ENCODE peak calls at places on chromosomes 7 and 10, in six cellular contexts. X is NCI-H1436 treated with DMSO at 0.1 percent for 48 hours, Q is left lung, V is fibroblast of the conjunctiva, J is tibial nerve, W is left ventricle myocardium inferior. T is an unnamed sample.

GRCh38 chr10:73577788-73578187 is 13.4 kb downstream of the USP54 start:
- DNase-seq in Q (no peak), X (no peak), V (peak; percentile 52), W (peak; percentile 59), J (peak; percentile 59), T (peak; percentile 73)

GRCh38 chr10:69474688-69475432 is 23.6 kb downstream of the TSPAN15 start:
- DNase-seq in Q (no peak), W (no peak), X (no peak), V (peak; percentile 14), J (no peak), T (no peak)

GRCh38 chr7:71173955-71174354 is 42.0 kb downstream of the GALNT17 start:
- DNase-seq in Q (no peak), J (peak; percentile 7), W (peak; percentile 49), V (no peak), X (no peak), T (no peak)

GRCh38 chr10:106557053-106557452 is 607.5 kb downstream of the SORCS1 start:
- DNase-seq in J (no peak), W (no peak), V (no peak), Q (no peak), X (no peak), T (no peak)

GRCh38 chr7:140402178-140402835 is 1.6 kb upstream of the RAB19 start:
- DNase-seq in X (no peak), J (no peak), V (peak; percentile 34), W (no peak), Q (no peak), T (no peak)

GRCh38 chr10:103612462-103613365 is 119.2 kb downstream of the NEURL1 start:
- DNase-seq in X (no peak), V (no peak), J (no peak), Q (peak; percentile 67), W (no peak), T (no peak)

GRCh38 chr7:49937608-49938007 is 155.4 kb downstream of the ZPBP start:
- DNase-seq in J (no peak), X (no peak), Q (no peak), V (no peak), W (no peak), T (no peak)

GRCh38 chr7:123401295-123401694 is 133.1 kb downstream of the IQUB start:
- DNase-seq in X (no peak), W (no peak), Q (no peak), V (no peak), J (no peak), T (no peak)

GRCh38 chr7:151388007-151388297 is 21.9 kb downstream of the WDR86 start:
- DNase-seq in V (no peak), Q (peak; percentile 72), J (no peak), X (no peak), W (no peak), T (no peak)

GRCh38 chr7:26153823-26154783 is 2.1 kb downstream of the NFE2L3 start:
- DNase-seq in V (no peak), X (no peak), W (no peak), J (peak; percentile 25), Q (no peak), T (no peak)

GRCh38 chr10:115861455-115861854 is 411.6 kb downstream of the GFRA1 start:
- DNase-seq in X (no peak), J (no peak), Q (no peak), W (no peak), V (peak; percentile 10), T (no peak)

GRCh38 chr10:11724938-11725776 is 17.0 kb upstream of the ECHDC3 start:
- DNase-seq in X (no peak), Q (no peak), V (peak; percentile 55), J (peak; percentile 40), W (no peak), T (no peak)

GRCh38 chr7:5532520-5533335 is 109.1 kb upstream of the TNRC18 start:
- DNase-seq in X (no peak), J (no peak), W (peak; percentile 62), Q (peak; percentile 97), V (no peak), T (peak; percentile 83)

GRCh38 chr7:116173051-116174028 is 37.0 kb upstream of the TES start:
- DNase-seq in X (no peak), Q (no peak), J (peak; percentile 46), V (peak; percentile 55), W (no peak), T (no peak)

GRCh38 chr7:156616269-156617202 is 24.0 kb upstream of the RNF32 start:
- DNase-seq in X (no peak), J (no peak), Q (no peak), W (no peak), V (no peak), T (no peak)

GRCh38 chr7:87217983-87218653 is 1.4 kb downstream of the TMEM243 start:
- DNase-seq in J (no peak), X (no peak), Q (no peak), V (no peak), W (no peak), T (no peak)

GRCh38 chr7:122343986-122344620 is 39.6 kb upstream of the FEZF1 start:
- DNase-seq in Q (no peak), X (no peak), J (no peak), W (no peak), V (no peak), T (no peak)

GRCh38 chr10:45008524-45009161 is 7.9 kb downstream of the ZNF22 start:
- DNase-seq in V (peak; percentile 84), W (no peak), J (peak; percentile 71), Q (no peak), X (peak; percentile 51), T (no peak)

GRCh38 chr7:47100815-47101435 is 481.0 kb downstream of the TNS3 start:
- DNase-seq in V (peak; percentile 53), J (peak; percentile 16), X (no peak), W (peak; percentile 35), Q (peak; percentile 72), T (peak; percentile 74)

GRCh38 chr10:124918906-124919305 is 23.0 kb upstream of the ZRANB1 start:
- DNase-seq in Q (no peak), X (no peak), J (no peak), W (no peak), V (no peak), T (no peak)

GRCh38 chr10:132192991-132193670 is 6.4 kb downstream of the DPYSL4 start:
- DNase-seq in W (peak; percentile 76), X (no peak), J (no peak), V (no peak), Q (no peak), T (peak; percentile 74)

GRCh38 chr10:22629126-22629525 is 85.3 kb downstream of the PIP4K2A start:
- DNase-seq in V (no peak), Q (no peak), X (no peak), W (no peak), J (no peak), T (no peak)

GRCh38 chr7:139842414-139843210 is 13.5 kb downstream of the TBXAS1 start:
- DNase-seq in Q (no peak), V (no peak), X (no peak), J (no peak), W (no peak), T (no peak)

GRCh38 chr10:12572281-12572680 is 222.9 kb downstream of the CAMK1D start:
- DNase-seq in V (no peak), J (no peak), Q (no peak), W (no peak), X (no peak), T (no peak)

GRCh38 chr7:96501318-96501717 is 179.4 kb upstream of the SLC25A13 start:
- DNase-seq in W (no peak), X (no peak), Q (no peak), J (no peak), V (no peak), T (no peak)

GRCh38 chr7:1723254-1723653 is 53.2 kb downstream of the ELFN1 start:
- DNase-seq in J (no peak), V (no peak), W (no peak), X (no peak), Q (peak; percentile 28), T (no peak)

GRCh38 chr10:97991875-97992274 is 38.5 kb downstream of the CRTAC1 start:
- DNase-seq in X (no peak), W (no peak), J (no peak), V (no peak), Q (no peak), T (no peak)

GRCh38 chr10:91590904-91591791 is 41.7 kb downstream of the PPP1R3C start:
- DNase-seq in X (no peak), Q (no peak), W (peak; percentile 59), J (no peak), V (no peak), T (peak; percentile 77)

GRCh38 chr7:7696458-7697119 is 21.8 kb downstream of the RPA3 start:
- DNase-seq in W (no peak), V (peak; percentile 17), J (no peak), X (no peak), Q (no peak), T (no peak)

GRCh38 chr7:22356010-22356854 is 722 bp downstream of the RAPGEF5 start:
- DNase-seq in Q (peak; percentile 74), X (no peak), J (no peak), V (no peak), W (no peak), T (peak; percentile 40)

GRCh38 chr7:18117482-18117881 is 89.8 kb upstream of the PRPS1L1 start:
- DNase-seq in Q (no peak), W (no peak), X (no peak), J (no peak), V (no peak), T (no peak)

GRCh38 chr10:118674226-118674919 is 78.9 kb upstream of the PRLHR start:
- DNase-seq in V (no peak), W (no peak), J (no peak), Q (no peak), X (no peak), T (no peak)